ENCODE peak calls at places on chromosomes 5 and 9, in eight cellular contexts. L is posterior vena cava; K is ACHN; G is naive thymus-derived CD8-positive, alpha-beta T cell; D is ureter; X is uterus; Q is stimulated activated naive B cell treated with anti-CD40 and anti-IgM and Interleukin-4, amounts not matched to agents 10 μg/mL and 1 μg/mL and 100 μg/mL, for 72 hours; C is choroid plexus epithelial cell. I is an unnamed sample.

GRCh38 chr5:151638619-151639018 is 47.5 kb upstream of the FAT2 start:
- DNase-seq in G (no peak), Q (no peak), L (no peak), D (no peak), K (no peak), C (no peak), X (no peak), I (no peak)

GRCh38 chr5:80275347-80275746 is 19.5 kb upstream of the SERINC5 start:
- DNase-seq in D (no peak), X (no peak), K (peak; percentile 19), C (peak; percentile 63), G (peak; percentile 35), Q (no peak), L (no peak), I (peak; percentile 48)

GRCh38 chr9:109253637-109254284 is 67.1 kb downstream of the EPB41L4B start:
- DNase-seq in Q (no peak), G (no peak), X (no peak), C (peak; percentile 88), D (no peak), L (no peak), K (no peak), I (peak; percentile 75)

GRCh38 chr9:129313331-129313955 is 135.4 kb upstream of the IER5L start:
- DNase-seq in D (no peak), K (no peak), L (peak; percentile 49), G (no peak), Q (no peak), X (no peak), C (no peak), I (no peak)

GRCh38 chr9:124659099-124659659 is 111.9 kb downstream of the NR6A1 start:
- DNase-seq in D (peak; percentile 66), L (peak; percentile 91), K (peak; percentile 93), X (peak; percentile 48), Q (peak; percentile 5), C (peak; percentile 96), G (peak; percentile 1), I (peak; percentile 96)

GRCh38 chr5:139592289-139592688 is 31.1 kb downstream of the UBE2D2 start:
- DNase-seq in G (no peak), C (no peak), X (no peak), L (no peak), K (no peak), Q (no peak), D (no peak), I (no peak)

GRCh38 chr9:98912450-98912849 is 31.3 kb upstream of the COL15A1 start:
- DNase-seq in C (no peak), L (no peak), X (no peak), Q (no peak), D (no peak), K (no peak), G (no peak), I (no peak)

GRCh38 chr5:172915514-172915913 is 43.7 kb upstream of the RPL26L1 start:
- DNase-seq in L (no peak), Q (no peak), C (no peak), D (no peak), G (no peak), X (no peak), K (no peak), I (no peak)

GRCh38 chr5:79853676-79854418 is 137.2 kb downstream of the MTX3 start:
- DNase-seq in K (peak; percentile 30), D (no peak), C (no peak), G (no peak), L (no peak), Q (no peak), X (no peak), I (no peak)

GRCh38 chr9:125536184-125537152 is 170.5 kb downstream of the MAPKAP1 start:
- DNase-seq in X (no peak), G (no peak), C (peak; percentile 63), K (no peak), Q (no peak), D (no peak), L (no peak), I (no peak)

GRCh38 chr5:128436825-128437224 is 101.2 kb downstream of the FBN2 start:
- DNase-seq in D (no peak), Q (no peak), C (peak; percentile 93), K (peak; percentile 25), G (no peak), X (no peak), L (no peak), I (peak; percentile 85)

GRCh38 chr9:92709954-92710353 is 40.0 kb upstream of the IPPK start:
- DNase-seq in L (no peak), K (no peak), Q (no peak), X (no peak), D (no peak), C (no peak), G (no peak), I (no peak)

GRCh38 chr5:76341935-76342334 is 61.1 kb upstream of the IQGAP2 start:
- DNase-seq in X (no peak), D (no peak), Q (no peak), G (no peak), L (peak; percentile 81), C (peak; percentile 10), K (no peak), I (no peak)

GRCh38 chr9:16515207-16515606 is 355.3 kb downstream of the BNC2 start:
- DNase-seq in L (no peak), X (no peak), K (no peak), Q (no peak), C (no peak), G (no peak), D (no peak), I (peak; percentile 70)

GRCh38 chr5:851076-851475 is 290 bp upstream of the ZDHHC11 start:
- DNase-seq in C (no peak), G (no peak), L (peak; percentile 60), K (no peak), Q (no peak), D (no peak), X (peak; percentile 5), I (no peak)

GRCh38 chr5:151042453-151043093 is 22.2 kb downstream of the GPX3 start:
- DNase-seq in X (no peak), K (no peak), Q (no peak), G (no peak), C (no peak), D (no peak), L (no peak), I (no peak)

GRCh38 chr5:179297026-179297425 is 48.2 kb downstream of the ADAMTS2 start:
- DNase-seq in C (no peak), L (peak; percentile 67), Q (no peak), D (no peak), K (no peak), X (no peak), G (no peak), I (no peak)

GRCh38 chr9:131722260-131722659 is 17.6 kb downstream of the RAPGEF1 start:
- DNase-seq in X (no peak), K (no peak), G (no peak), L (no peak), C (no peak), Q (no peak), D (no peak), I (no peak)

GRCh38 chr5:156406023-156406422 is 79.1 kb downstream of the SGCD start:
- DNase-seq in X (no peak), Q (no peak), C (no peak), D (no peak), K (no peak), G (no peak), L (no peak), I (no peak)

GRCh38 chr5:586751-587285 is 25.3 kb upstream of the CEP72 start:
- DNase-seq in C (no peak), G (no peak), D (peak; percentile 20), L (peak; percentile 66), Q (no peak), X (no peak), K (no peak), I (no peak)

GRCh38 chr5:58318468-58318867 is 141.4 kb downstream of the PLK2 start:
- DNase-seq in K (no peak), D (no peak), C (peak; percentile 19), L (no peak), X (no peak), Q (no peak), G (no peak), I (peak; percentile 22)

GRCh38 chr5:176748967-176749935 is 61.1 kb upstream of the UNC5A start:
- DNase-seq in D (peak; percentile 22), C (no peak), G (no peak), Q (no peak), K (no peak), X (no peak), L (peak; percentile 76), I (no peak)